ENCODE peak calls at places on chromosomes 1 and 21, in seven cellular contexts. Q is fibroblast of pulmonary artery, W is astrocyte of the cerebellum, I is fibroblast of lung, P is thoracic aorta, A is ovary, H is HCT116. B is an unnamed sample.

GRCh38 chr21:41806773-41807172 is 39.9 kb upstream of the RIPK4 start:
- DNase-seq in Q (no peak), W (no peak), I (no peak), P (no peak), A (no peak), H (no peak), B (no peak)

GRCh38 chr1:159867322-159868064 is 5.0 kb upstream of the VSIG8 start:
- DNase-seq in Q (peak; percentile 53), W (no peak), I (no peak), P (no peak), A (peak; percentile 44), H (no peak), B (no peak)

GRCh38 chr21:25636727-25637126 is 2.3 kb upstream of the JAM2 start:
- DNase-seq in Q (no peak), W (no peak), I (peak; percentile 2), P (no peak), A (no peak), H (no peak), B (no peak)

GRCh38 chr1:207883660-207884245 is 27.2 kb downstream of the CD34 start:
- DNase-seq in Q (no peak), W (no peak), I (no peak), P (no peak), A (no peak), H (no peak), B (no peak)

GRCh38 chr1:148264374-148265276 is 112.5 kb upstream of the NBPF11 start:
- DNase-seq in Q (peak; percentile 59), W (no peak), I (peak; percentile 82), P (no peak), A (peak; percentile 34), H (peak; percentile 94), B (peak; percentile 31)

GRCh38 chr1:97069312-97069711 is 347.7 kb downstream of the PTBP2 start:
- DNase-seq in Q (no peak), W (no peak), I (no peak), P (no peak), A (no peak), H (no peak), B (no peak)

GRCh38 chr1:111747282-111747734 is 8.1 kb upstream of the INKA2 start:
- DNase-seq in Q (peak; percentile 89), W (peak; percentile 50), I (peak; percentile 63), P (no peak), A (no peak), H (peak; percentile 90), B (no peak)

GRCh38 chr1:63709267-63709828 is 64.5 kb upstream of the ROR1 start:
- DNase-seq in Q (no peak), W (no peak), I (no peak), P (no peak), A (no peak), H (no peak), B (no peak)

GRCh38 chr1:44361478-44361877 is 6.4 kb upstream of the ERI3 start:
- DNase-seq in Q (peak; percentile 22), W (no peak), I (no peak), P (no peak), A (no peak), H (no peak), B (no peak)

GRCh38 chr1:238111081-238111480 is 220.4 kb upstream of the ZP4 start:
- DNase-seq in Q (no peak), W (no peak), I (no peak), P (no peak), A (no peak), H (no peak), B (no peak)

GRCh38 chr21:33799378-33800090 is 116.1 kb downstream of the ATP5PO start:
- DNase-seq in Q (peak; percentile 29), W (no peak), I (no peak), P (no peak), A (no peak), H (no peak), B (no peak)

GRCh38 chr1:228015276-228016180 is 8.7 kb downstream of the WNT3A start:
- DNase-seq in Q (peak; percentile 41), W (no peak), I (peak; percentile 57), P (no peak), A (peak; percentile 7), H (no peak), B (no peak)

DNA sequence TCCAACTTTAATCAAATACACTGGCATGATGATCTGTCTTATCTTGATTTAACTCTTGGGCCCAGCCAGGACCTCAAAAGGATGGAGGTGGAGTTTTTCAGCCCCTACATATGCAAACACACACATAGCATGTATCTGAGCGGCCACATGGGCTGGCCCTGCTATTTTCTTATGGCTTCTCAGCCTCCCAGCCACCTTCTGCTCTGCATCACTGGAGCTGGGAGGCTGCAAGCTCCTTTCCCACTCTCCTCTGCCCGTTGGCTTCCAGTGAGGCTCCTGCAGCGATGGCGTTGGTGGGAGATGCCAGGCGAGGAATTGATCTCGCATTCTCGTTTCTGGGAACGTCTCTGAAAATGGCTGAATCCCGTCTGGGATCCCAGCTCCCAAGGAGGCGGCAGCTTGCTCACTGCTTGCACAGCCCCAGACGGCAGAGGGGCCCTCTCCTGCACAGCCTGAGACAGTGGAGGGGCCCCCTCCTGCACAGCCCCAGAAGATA is 1.7 kb upstream of the PRXL2B start:
- DNase-seq in Q (no peak), W (no peak), I (no peak), P (no peak), A (no peak), H (no peak), B (no peak)
- H3K4me3 ChIP-seq in Q (peak overlapping the region; percentile 62), W (peak overlapping the region; percentile 69), I (no peak overlapping the region), P (peak overlapping the region; percentile 90), A (peak overlapping the region; percentile 90), H (peak overlapping the region; percentile 90), B (peak overlapping the region; percentile 78)

GRCh38 chr21:37645848-37646247 is 270.4 kb downstream of the KCNJ6 start:
- DNase-seq in Q (no peak), W (no peak), I (no peak), P (no peak), A (no peak), H (no peak), B (no peak)

GRCh38 chr21:37639756-37640155 is 273.2 kb downstream of the DYRK1A start:
- DNase-seq in Q (no peak), W (no peak), I (no peak), P (no peak), A (no peak), H (no peak), B (no peak)

GRCh38 chr21:37644666-37645065 is 271.6 kb downstream of the KCNJ6 start:
- DNase-seq in Q (peak; percentile 61), W (no peak), I (no peak), P (no peak), A (no peak), H (no peak), B (no peak)

GRCh38 chr21:37647781-37648180 is 268.5 kb downstream of the KCNJ6 start:
- DNase-seq in Q (no peak), W (no peak), I (no peak), P (no peak), A (no peak), H (no peak), B (no peak)

DNA sequence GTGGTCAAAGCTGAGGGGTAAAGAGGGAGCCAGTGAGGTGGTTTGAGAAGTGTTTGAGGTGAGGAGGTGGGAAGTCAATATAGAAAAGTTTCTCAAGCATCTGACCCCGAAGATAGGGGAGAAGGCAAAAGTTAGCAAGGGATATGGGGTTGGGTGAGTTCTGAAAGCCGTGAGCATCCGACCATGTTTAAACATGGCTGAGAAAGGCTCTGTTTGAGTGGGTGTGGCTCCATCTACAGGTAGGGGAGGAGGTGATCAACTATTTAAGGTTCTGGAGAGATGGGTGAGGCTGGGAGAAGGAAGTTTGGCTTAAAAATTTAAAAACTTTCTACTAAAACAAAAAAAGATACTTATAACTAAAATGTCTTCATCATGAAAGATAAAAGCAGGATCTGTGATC is 273.8 kb downstream of the KCNJ6 start:
- DNase-seq in Q (no peak), W (no peak), I (no peak), P (no peak), A (no peak), H (peak; percentile 24), B (no peak)
- TF ChIP-seq CTCF in Q (no peak), W (peak; percentile 5), I (no peak), P (no peak), A (no peak), H (peak; percentile 54), B (no peak)

GRCh38 chr1:46717654-46718053 is 1.3 kb downstream of the EFCAB14 start:
- DNase-seq in Q (no peak), W (no peak), I (no peak), P (no peak), A (no peak), H (no peak), B (no peak)

GRCh38 chr1:46718727-46719622 is at the start of gene EFCAB14:
- DNase-seq in Q (peak; percentile 89), W (peak; percentile 67), I (peak; percentile 90), P (peak; percentile 65), A (peak; percentile 98), H (peak; percentile 92), B (no peak)

GRCh38 chr1:46721204-46721603 is 2.3 kb upstream of the EFCAB14 start:
- DNase-seq in Q (no peak), W (no peak), I (no peak), P (no peak), A (no peak), H (no peak), B (no peak)

GRCh38 chr1:46718340-46718726 is 581 bp downstream of the EFCAB14 start:
- DNase-seq in Q (no peak), W (no peak), I (peak; percentile 11), P (no peak), A (no peak), H (no peak), B (no peak)

DNA sequence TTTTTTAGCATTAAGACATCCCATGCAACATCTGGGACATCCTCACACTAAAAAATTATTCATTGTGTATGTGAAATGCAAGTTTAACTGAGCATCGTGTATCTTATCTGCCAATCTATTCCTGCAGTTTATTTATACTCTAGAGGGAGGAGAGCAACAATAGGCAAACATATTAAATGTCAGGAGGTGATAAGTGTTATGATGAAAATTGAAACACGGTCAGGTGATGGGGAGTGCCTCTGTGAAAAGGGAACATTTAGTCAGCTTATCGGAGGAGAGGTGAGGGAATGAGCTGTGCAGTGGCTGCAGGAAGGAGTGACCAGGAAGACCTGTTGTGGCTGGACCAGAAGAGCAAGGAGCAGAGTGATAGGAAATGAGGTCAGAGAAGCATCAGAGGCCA is 775 bp upstream of the EFCAB14 start:
- DNase-seq in Q (no peak), W (no peak), I (no peak), P (no peak), A (no peak), H (no peak), B (no peak)
- H3K4me3 ChIP-seq in Q (peak overlapping the region; percentile 73), W (peak overlapping the region; percentile 85), I (peak overlapping the region; percentile 92), P (peak overlapping the region; percentile 97), A (no peak overlapping the region), H (peak overlapping the region; percentile 36), B (peak overlapping the region; percentile 91)

GRCh38 chr1:177183801-177184200 is 13.0 kb downstream of the BRINP2 start:
- DNase-seq in Q (no peak), W (no peak), I (no peak), P (no peak), A (no peak), H (no peak), B (no peak)

GRCh38 chr1:177190308-177190970 is 19.7 kb downstream of the BRINP2 start:
- DNase-seq in Q (no peak), W (no peak), I (no peak), P (no peak), A (no peak), H (no peak), B (no peak)

GRCh38 chr1:177181631-177182291 is 11.0 kb downstream of the BRINP2 start:
- DNase-seq in Q (peak; percentile 48), W (peak; percentile 24), I (peak; percentile 29), P (no peak), A (peak; percentile 73), H (peak; percentile 33), B (no peak)

GRCh38 chr1:177181280-177181630 is 10.5 kb downstream of the BRINP2 start:
- DNase-seq in Q (no peak), W (no peak), I (no peak), P (no peak), A (no peak), H (no peak), B (no peak)

GRCh38 chr1:177185209-177185608 is 14.5 kb downstream of the BRINP2 start:
- DNase-seq in Q (peak; percentile 27), W (no peak), I (no peak), P (no peak), A (no peak), H (peak; percentile 1), B (no peak)
- TF ChIP-seq CTCF in Q (peak; percentile 63), W (peak; percentile 59), I (peak; percentile 57), P (peak; percentile 21), A (no peak), H (no peak), B (no peak)